ENCODE peak calls at places on chromosomes 6 and 20, in eight cellular contexts. Q is NCI-H69; F is stimulated activated CD4-positive, alpha-beta T cell treated with anti-CD3 and anti-CD28 coated beads, Interleukin-1b, Interleukin-23, amount 100 ng/mL, for 24 hours; P is H54; S is sigmoid colon; N is stimulated activated CD8-positive, alpha-beta memory T cell treated with anti-CD3 and anti-CD28 coated beads, Interleukin-7, amount 100 ng/mL, for 48 hours; O is cardiac muscle cell; E is substantia nigra. U is an unnamed sample.

GRCh38 chr6:5728726-5729434 is 277.8 kb downstream of the NRN1 start:
- DNase-seq in O (peak), E (no peak), P (peak), N (no peak), Q (peak), F (no peak), S (no peak), U (peak)

GRCh38 chr6:151324079-151324825 is 67.1 kb downstream of the ZBTB2 start:
- DNase-seq in O (peak), F (peak), P (peak), Q (peak), N (peak), E (peak), S (peak), U (peak)

GRCh38 chr20:48530957-48531356 is 296.8 kb downstream of the PREX1 start:
- DNase-seq in S (no peak), P (peak), F (no peak), O (no peak), E (no peak), N (no peak), Q (no peak), U (no peak)

GRCh38 chr6:86858970-86859369 is 78.4 kb upstream of the HTR1E start:
- DNase-seq in S (no peak), O (no peak), Q (no peak), P (no peak), F (no peak), E (no peak), N (no peak), U (no peak)

GRCh38 chr6:133953634-133954415 is 801 bp downstream of the TBPL1 start:
- DNase-seq in S (no peak), Q (peak), P (no peak), E (no peak), O (no peak), N (no peak), F (no peak), U (no peak)

GRCh38 chr20:47429409-47429808 is 72.3 kb upstream of the NCOA3 start:
- DNase-seq in P (no peak), F (no peak), Q (no peak), E (no peak), O (peak), N (no peak), S (no peak), U (no peak)

GRCh38 chr6:137122612-137123011 is 50.8 kb downstream of the IL22RA2 start:
- DNase-seq in O (no peak), F (no peak), N (no peak), E (no peak), S (no peak), P (no peak), Q (no peak), U (peak)

GRCh38 chr20:37316116-37316774 is 26.8 kb downstream of the MANBAL start:
- DNase-seq in N (no peak), S (no peak), Q (no peak), E (no peak), O (no peak), F (no peak), P (no peak), U (peak)

GRCh38 chr20:34925341-34925740 is 30.3 kb downstream of the GSS start:
- DNase-seq in P (no peak), S (no peak), F (no peak), O (no peak), N (no peak), E (no peak), Q (no peak), U (no peak)

GRCh38 chr20:45817652-45818194 is 5.3 kb downstream of the UBE2C start:
- DNase-seq in E (no peak), P (no peak), Q (no peak), O (peak), N (no peak), S (no peak), F (no peak), U (no peak)

GRCh38 chr6:14658909-14659561 is 541.5 kb downstream of the CD83 start:
- DNase-seq in P (no peak), S (no peak), N (no peak), Q (peak), O (peak), E (no peak), F (no peak), U (no peak)

GRCh38 chr20:38973546-38974120 is 11.5 kb downstream of the DHX35 start:
- DNase-seq in F (no peak), E (no peak), S (peak), O (peak), Q (no peak), N (no peak), P (no peak), U (no peak)

GRCh38 chr20:45097485-45098095 is 3.3 kb downstream of the KCNS1 start:
- DNase-seq in O (peak), F (no peak), P (no peak), E (no peak), N (peak), Q (no peak), S (no peak), U (peak)

GRCh38 chr6:6614096-6614964 is 25.8 kb downstream of the LY86 start:
- DNase-seq in S (no peak), P (no peak), E (no peak), N (no peak), F (no peak), Q (no peak), O (no peak), U (no peak)

GRCh38 chr6:43436577-43437282 is 9.4 kb downstream of the ABCC10 start:
- DNase-seq in N (no peak), E (no peak), O (peak), F (no peak), Q (peak), P (peak), S (no peak), U (no peak)

GRCh38 chr6:156863504-156863903 is 86.3 kb downstream of the ARID1B start:
- DNase-seq in N (no peak), Q (no peak), O (no peak), P (no peak), F (no peak), E (no peak), S (no peak), U (no peak)

GRCh38 chr6:18491303-18492090 is 104.3 kb downstream of the RNF144B start:
- DNase-seq in N (no peak), S (no peak), Q (no peak), P (no peak), F (no peak), E (no peak), O (no peak), U (no peak)

GRCh38 chr20:16537918-16538317 is 35.3 kb downstream of the KIF16B start:
- DNase-seq in E (no peak), F (no peak), Q (no peak), P (no peak), S (no peak), N (no peak), O (no peak), U (no peak)

GRCh38 chr6:56318851-56319250 is 71.5 kb upstream of the COL21A1 start:
- DNase-seq in O (no peak), Q (no peak), P (no peak), F (no peak), S (no peak), N (no peak), E (no peak), U (no peak)

GRCh38 chr20:7673841-7674240 is 266.4 kb downstream of the HAO1 start:
- DNase-seq in Q (no peak), S (no peak), O (peak), P (no peak), N (no peak), E (no peak), F (no peak), U (no peak)

GRCh38 chr20:10622657-10623418 is 51.0 kb downstream of the JAG1 start:
- DNase-seq in P (no peak), F (no peak), E (no peak), Q (no peak), N (no peak), O (peak), S (peak), U (no peak)

GRCh38 chr20:19384940-19385339 is 172.5 kb downstream of the SLC24A3 start:
- DNase-seq in O (no peak), F (no peak), E (no peak), P (no peak), S (no peak), N (no peak), Q (no peak), U (no peak)

GRCh38 chr20:57397693-57398108 is 6.5 kb downstream of the RBM38 start:
- DNase-seq in F (no peak), N (no peak), Q (no peak), P (no peak), S (peak), E (no peak), O (no peak), U (no peak)

GRCh38 chr6:119727504-119728219 is 378.1 kb upstream of the MAN1A1 start:
- DNase-seq in F (no peak), O (no peak), S (no peak), P (no peak), E (no peak), Q (peak), N (no peak), U (no peak)

GRCh38 chr20:14997791-14998190 is 660.4 kb upstream of the FLRT3 start:
- DNase-seq in P (no peak), Q (peak), F (no peak), E (no peak), S (no peak), N (no peak), O (peak), U (no peak)

GRCh38 chr6:154555075-154555677 is 44.7 kb upstream of the CNKSR3 start:
- DNase-seq in P (peak), F (no peak), N (no peak), Q (peak), S (no peak), E (no peak), O (no peak), U (no peak)

GRCh38 chr6:134814076-134814709 is 135.7 kb downstream of the ALDH8A1 start:
- DNase-seq in Q (no peak), P (no peak), S (no peak), F (no peak), N (no peak), O (no peak), E (no peak), U (no peak)

GRCh38 chr20:32040142-32040953 is 11.7 kb upstream of the HCK start:
- DNase-seq in O (no peak), Q (peak), P (no peak), N (no peak), S (no peak), E (no peak), F (no peak), U (no peak)

GRCh38 chr6:30006170-30007131 is 54.6 kb upstream of the POLR1H start:
- DNase-seq in N (no peak), O (peak), S (peak), P (no peak), E (no peak), F (no peak), Q (peak), U (peak)

GRCh38 chr6:34810936-34811632 is 19.2 kb downstream of the BLTP3A start:
- DNase-seq in O (no peak), P (no peak), E (no peak), Q (peak), S (no peak), N (peak), F (no peak), U (peak)

GRCh38 chr6:56359201-56359899 is 112.0 kb upstream of the COL21A1 start:
- DNase-seq in F (peak), S (peak), P (peak), E (peak), O (peak), Q (peak), N (peak), U (peak)

GRCh38 chr6:128208078-128208477 is 307.2 kb upstream of the THEMIS start:
- DNase-seq in Q (peak), E (no peak), N (no peak), O (peak), F (no peak), S (no peak), P (no peak), U (no peak)

U was measured in GM13977.